ENCODE peak calls at places on chromosomes 12 and 14, in five cellular contexts. V is K562, D is uterus, H is H9, E is tibial artery. M is an unnamed sample.

GRCh38 chr12:115697341-115697740 is 580.2 kb downstream of the MED13L start:
- DNase-seq in H (no peak), V (no peak), D (no peak), E (no peak), M (no peak)

GRCh38 chr12:108603743-108604142 is 5.9 kb upstream of the TMEM119 start:
- DNase-seq in H (no peak), E (no peak), D (no peak), V (no peak), M (no peak)

GRCh38 chr12:12214201-12214600 is 52.6 kb downstream of the LRP6 start:
- DNase-seq in D (no peak), H (no peak), V (no peak), E (no peak), M (no peak)

GRCh38 chr12:6688543-6688999 is 604 bp downstream of the ZNF384 start:
- DNase-seq in H (no peak), D (no peak), V (no peak), E (peak; percentile 30), M (no peak)

GRCh38 chr14:92348154-92348553 is 25.2 kb downstream of the SLC24A4 start:
- DNase-seq in H (no peak), E (no peak), V (no peak), D (no peak), M (no peak)

GRCh38 chr14:99579903-99580570 is 24.0 kb downstream of the CCDC85C start:
- DNase-seq in V (peak; percentile 31), D (no peak), E (no peak), H (peak; percentile 78), M (no peak)

GRCh38 chr14:67420102-67420739 is 8.3 kb upstream of the PLEK2 start:
- DNase-seq in V (peak; percentile 54), E (no peak), H (peak; percentile 77), D (no peak), M (no peak)

GRCh38 chr12:93483151-93483807 is 16.0 kb downstream of the MRPL42 start:
- DNase-seq in V (no peak), E (no peak), H (no peak), D (no peak), M (no peak)

GRCh38 chr14:93880025-93880820 is 46.9 kb upstream of the FAM181A start:
- DNase-seq in H (no peak), D (peak; percentile 24), V (no peak), E (peak; percentile 52), M (no peak)

GRCh38 chr12:46208370-46208769 is 60.5 kb downstream of the SLC38A1 start:
- DNase-seq in D (no peak), E (no peak), V (no peak), H (no peak), M (no peak)

GRCh38 chr12:116123511-116124258 is 153.8 kb downstream of the MED13L start:
- DNase-seq in D (no peak), V (peak; percentile 20), H (no peak), E (no peak), M (peak; percentile 75)

GRCh38 chr12:78101946-78102635 is 271.4 kb downstream of the NAV3 start:
- DNase-seq in V (no peak), H (peak; percentile 54), D (no peak), E (no peak), M (no peak)

GRCh38 chr12:72546106-72546505 is 273.9 kb downstream of the TRHDE start:
- DNase-seq in H (no peak), E (no peak), V (no peak), D (no peak), M (no peak)

GRCh38 chr12:66195242-66195641 is 6.2 kb downstream of the IRAK3 start:
- DNase-seq in V (no peak), D (no peak), H (no peak), E (no peak), M (no peak)

GRCh38 chr14:82438416-82438815 is 904.8 kb upstream of the SEL1L start:
- DNase-seq in V (no peak), D (no peak), H (no peak), E (no peak), M (no peak)

GRCh38 chr12:123971770-123972447 is 722 bp downstream of the CCDC92 start:
- DNase-seq in H (peak; percentile 96), V (peak; percentile 24), D (peak; percentile 38), E (peak; percentile 23), M (no peak)

GRCh38 chr12:179131-179884 is 34.6 kb downstream of the SLC6A12 start:
- DNase-seq in D (no peak), E (no peak), H (no peak), V (no peak), M (no peak)

DNA sequence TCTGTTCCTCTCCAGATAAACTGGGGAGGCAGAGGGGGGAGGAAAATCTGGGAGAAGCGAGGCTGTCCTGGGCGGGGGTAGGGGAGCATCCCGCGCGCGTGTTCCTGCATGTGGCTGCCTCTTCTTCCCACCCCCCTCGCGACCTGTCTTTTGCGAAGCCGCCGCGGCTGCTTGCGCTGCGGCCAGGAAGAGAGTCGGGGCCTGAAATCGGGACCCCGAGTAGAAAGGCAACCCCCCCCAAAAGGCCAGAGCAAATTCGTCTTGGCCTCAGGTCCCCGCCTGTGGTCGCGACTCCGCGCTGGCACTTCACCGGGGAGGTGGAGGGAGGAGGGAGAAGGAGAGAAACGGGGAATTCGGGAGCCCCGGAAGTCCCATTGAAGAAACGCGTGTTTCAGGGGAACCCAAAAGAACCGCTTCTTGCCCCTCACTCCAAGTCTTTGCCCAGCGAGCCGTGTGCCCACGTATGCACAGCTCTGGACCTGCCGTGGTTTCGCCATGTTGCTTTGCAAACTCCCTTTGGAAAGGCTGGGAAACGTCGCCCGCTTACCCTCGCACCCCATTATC is 916 bp downstream of the CCND2 start:
- DNase-seq in D (peak; percentile 43), V (no peak), H (peak; percentile 40), E (no peak), M (no peak)
- H3K27me3 ChIP-seq in D (no peaks in the 10 kb centered on the region), V (no peaks in the 10 kb centered on the region), H (no peaks in the 10 kb centered on the region), E (no peaks in the 10 kb centered on the region), M (peaks cover 74% of the 10 kb centered on the region)

DNA sequence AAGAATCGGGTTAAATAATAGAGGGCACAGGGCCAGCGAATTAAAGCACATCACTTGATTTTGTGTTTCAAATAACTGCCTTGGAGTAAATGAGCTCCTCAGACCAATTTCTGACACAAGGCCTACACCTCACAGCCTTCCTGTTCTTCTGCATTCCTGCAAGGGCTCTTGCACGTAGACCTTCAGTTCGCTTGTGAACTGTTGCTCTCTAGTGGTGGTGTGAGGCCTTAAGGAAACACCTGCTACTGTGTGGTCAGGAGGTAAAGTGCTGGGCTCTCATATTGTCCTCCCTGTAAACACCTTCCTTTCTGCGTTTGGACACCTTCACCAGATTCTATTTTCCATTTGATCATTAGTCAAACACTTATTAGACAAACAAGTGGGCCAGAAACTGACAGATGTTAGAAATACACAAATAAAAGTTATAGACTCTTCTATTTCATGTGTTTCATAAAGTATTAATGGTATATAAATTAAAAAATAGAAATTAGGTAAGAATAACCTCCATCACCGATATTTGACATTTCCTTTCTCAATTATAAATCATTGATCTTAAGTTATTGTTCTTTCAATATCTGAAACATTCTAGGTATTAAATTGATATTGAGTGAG is 29.2 kb upstream of the KLRF1 start:
- DNase-seq in H (peak; percentile 91), D (no peak), E (no peak), V (peak; percentile 18), M (no peak)
- TF ChIP-seq CTCF in H (peak; percentile 82), D (peak; percentile 17), E (peak; percentile 8), V (peak; percentile 79), M (no peak)

GRCh38 chr14:74411671-74412070 is 14.3 kb downstream of the SYNDIG1L start:
- DNase-seq in H (no peak), E (no peak), V (no peak), D (no peak), M (no peak)
- H3K27me3 ChIP-seq in H (no peaks in the 10 kb centered on the region), E (no peaks in the 10 kb centered on the region), V (no peaks in the 10 kb centered on the region), D (no peaks in the 10 kb centered on the region), M (peaks cover 9% of the 10 kb centered on the region)

GRCh38 chr12:96770239-96770780 is 136.7 kb upstream of the NEDD1 start:
- DNase-seq in D (no peak), V (no peak), H (no peak), E (no peak), M (no peak)

GRCh38 chr12:96766232-96766631 is 140.8 kb upstream of the NEDD1 start:
- DNase-seq in E (no peak), H (peak; percentile 55), D (no peak), V (no peak), M (no peak)
- TF ChIP-seq CTCF in E (no peak), H (peak; percentile 59), D (no peak), V (peak; percentile 15), M (no peak)